ENCODE peak calls at places on chromosomes 12 and 14, in seven cellular contexts. I is tibial artery; E is GM13976; Q is kidney glomerular epithelial cell; P is heart left ventricle; Z is Calu3; H is activated CD8-positive, alpha-beta T cell treated with anti-CD3 and anti-CD28 coated beads, Interleukin-2, amount 10 ng/mL, durations not matched to agents 7 days and 5 days. Y is an unnamed sample.

GRCh38 chr12:122793685-122794106 is 19.3 kb downstream of the CCDC62 start:
- DNase-seq in I (no peak), E (peak), Q (peak), P (no peak), Z (peak), H (peak), Y (peak)

GRCh38 chr14:73339206-73339605 is 101.9 kb downstream of the PAPLN start:
- DNase-seq in I (no peak), E (no peak), Q (no peak), P (no peak), Z (no peak), H (no peak), Y (no peak)

GRCh38 chr12:120849765-120850164 is 54.4 kb downstream of the SPPL3 start:
- DNase-seq in I (no peak), E (no peak), Q (peak), P (no peak), Z (peak), H (no peak), Y (no peak)

GRCh38 chr12:94875525-94875924 is 128.0 kb downstream of the NDUFA12 start:
- DNase-seq in I (no peak), E (peak), Q (peak), P (no peak), Z (peak), H (peak), Y (no peak)

GRCh38 chr12:3905664-3906063 is 32.5 kb upstream of the PARP11 start:
- DNase-seq in I (no peak), E (no peak), Q (no peak), P (no peak), Z (no peak), H (no peak), Y (no peak)

GRCh38 chr14:28599191-28599590 is 167.4 kb upstream of the FOXG1 start:
- DNase-seq in I (no peak), E (no peak), Q (no peak), P (no peak), Z (no peak), H (no peak), Y (no peak)

GRCh38 chr14:99689266-99690236 is 5.5 kb downstream of the CYP46A1 start:
- DNase-seq in I (no peak), E (no peak), Q (no peak), P (no peak), Z (no peak), H (peak), Y (no peak)

GRCh38 chr12:30877110-30877875 is 49.3 kb upstream of the TSPAN11 start:
- DNase-seq in I (no peak), E (no peak), Q (no peak), P (no peak), Z (no peak), H (no peak), Y (no peak)

GRCh38 chr12:31897791-31898503 is 61.3 kb upstream of the RESF1 start:
- DNase-seq in I (no peak), E (no peak), Q (peak), P (peak), Z (peak), H (no peak), Y (no peak)

GRCh38 chr14:55373784-55374725 is 37.6 kb downstream of the ATG14 start:
- DNase-seq in I (no peak), E (peak), Q (no peak), P (no peak), Z (no peak), H (peak), Y (no peak)

GRCh38 chr12:51895378-51896135 is 7.7 kb downstream of the ANKRD33 start:
- DNase-seq in I (peak), E (no peak), Q (no peak), P (no peak), Z (no peak), H (no peak), Y (no peak)

GRCh38 chr12:674272-674781 is 11.1 kb upstream of the NINJ2 start:
- DNase-seq in I (no peak), E (peak), Q (no peak), P (no peak), Z (no peak), H (peak), Y (peak)

GRCh38 chr14:91517013-91517412 is 6.9 kb upstream of the PPP4R3A start:
- DNase-seq in I (no peak), E (no peak), Q (no peak), P (no peak), Z (no peak), H (no peak), Y (no peak)

GRCh38 chr14:21070083-21070609 is at the start of gene ARHGEF40:
- DNase-seq in I (peak), E (peak), Q (no peak), P (peak), Z (peak), H (no peak), Y (no peak)

GRCh38 chr12:41380878-41381277 is 192.8 kb downstream of the PDZRN4 start:
- DNase-seq in I (no peak), E (no peak), Q (no peak), P (no peak), Z (no peak), H (no peak), Y (no peak)

GRCh38 chr14:46322730-46323425 is 328.7 kb downstream of the RPL10L start:
- DNase-seq in I (no peak), E (no peak), Q (no peak), P (no peak), Z (no peak), H (no peak), Y (no peak)

GRCh38 chr12:92145481-92145730 is 240 bp downstream of the BTG1 start:
- DNase-seq in I (no peak), E (no peak), Q (no peak), P (no peak), Z (no peak), H (no peak), Y (no peak)

GRCh38 chr12:8108808-8109398 is 14.5 kb upstream of the CLEC4A start:
- DNase-seq in I (peak), E (peak), Q (peak), P (peak), Z (peak), H (peak), Y (peak)

GRCh38 chr12:130552483-130552996 is 163.6 kb downstream of the RIMBP2 start:
- DNase-seq in I (no peak), E (no peak), Q (no peak), P (no peak), Z (no peak), H (no peak), Y (no peak)

GRCh38 chr12:2231956-2232355 is 179.2 kb downstream of the CACNA1C start:
- DNase-seq in I (no peak), E (no peak), Q (no peak), P (no peak), Z (no peak), H (no peak), Y (no peak)

GRCh38 chr12:67705394-67706370 is 57.1 kb downstream of the DYRK2 start:
- DNase-seq in I (no peak), E (no peak), Q (peak), P (peak), Z (no peak), H (no peak), Y (no peak)

GRCh38 chr12:131087991-131088700 is 134.4 kb downstream of the ADGRD1 start:
- DNase-seq in I (peak), E (no peak), Q (no peak), P (peak), Z (no peak), H (no peak), Y (no peak)

GRCh38 chr14:65019944-65020566 is 33.4 kb downstream of the FNTB start:
- DNase-seq in I (no peak), E (peak), Q (peak), P (peak), Z (peak), H (no peak), Y (peak)

Y was measured in GDM1.